ENCODE peak calls at places on chromosomes 11 and 22, in ten cellular contexts. O, J, N, E, D, B, T, R, A and L are unnamed samples.

GRCh38 chr11:64152841-64153691 is 12.8 kb downstream of the MACROD1 start:
- DNase-seq in A (peak), D (peak), B (peak), N (no peak), O (peak), J (peak), E (peak), R (no peak), T (peak), L (peak)

GRCh38 chr22:46067159-46068111 is 82.9 kb upstream of the PPARA start:
- DNase-seq in B (peak), D (peak), N (no peak), O (no peak), J (peak), T (peak), A (no peak), E (no peak), R (no peak), L (no peak)

GRCh38 chr11:72577271-72577681 is 96.9 kb downstream of the PDE2A start:
- DNase-seq in E (no peak), A (no peak), T (peak), N (no peak), J (no peak), D (no peak), R (no peak), B (peak), O (no peak), L (no peak)

GRCh38 chr11:9950462-9950861 is 286.6 kb downstream of the SWAP70 start:
- DNase-seq in E (no peak), O (no peak), D (no peak), J (no peak), R (no peak), N (no peak), A (no peak), B (no peak), T (no peak), L (no peak)

GRCh38 chr11:65927904-65928397 is 8.7 kb downstream of the DRAP1 start:
- DNase-seq in R (no peak), N (no peak), O (peak), J (no peak), B (no peak), T (peak), A (peak), E (no peak), D (peak), L (peak)

GRCh38 chr11:65496304-65497140 is 2.3 kb upstream of the MALAT1 start:
- DNase-seq in N (no peak), E (no peak), R (peak), D (no peak), B (no peak), T (no peak), J (no peak), O (no peak), A (no peak), L (no peak)

GRCh38 chr11:112392860-112393259 is 132.2 kb upstream of the PLET1 start:
- DNase-seq in J (no peak), E (no peak), B (no peak), T (no peak), N (no peak), A (no peak), R (no peak), D (no peak), O (no peak), L (no peak)

GRCh38 chr11:130817608-130817944 is 98.7 kb downstream of the SNX19 start:
- DNase-seq in R (peak), T (no peak), A (no peak), B (no peak), E (no peak), N (no peak), D (no peak), O (no peak), J (no peak), L (no peak)

GRCh38 chr11:126790550-126790981 is 210.0 kb downstream of the KIRREL3 start:
- DNase-seq in E (no peak), R (peak), O (no peak), B (peak), D (no peak), N (no peak), A (no peak), J (no peak), T (no peak), L (no peak)

GRCh38 chr11:68342459-68343158 is 30.2 kb downstream of the LRP5 start:
- DNase-seq in A (no peak), N (no peak), D (peak), O (no peak), R (no peak), T (no peak), B (peak), E (peak), J (peak), L (no peak)

GRCh38 chr22:27654536-27655445 is 146.8 kb downstream of the MN1 start:
- DNase-seq in B (peak), T (peak), A (no peak), O (no peak), E (no peak), D (peak), R (no peak), J (peak), N (no peak), L (no peak)

GRCh38 chr22:50016308-50016987 is 3.9 kb upstream of the IL17REL start:
- DNase-seq in D (no peak), O (no peak), N (no peak), E (no peak), B (no peak), R (no peak), T (peak), J (no peak), A (no peak), L (no peak)

GRCh38 chr22:46043816-46044717 is 67.1 kb upstream of the WNT7B start:
- DNase-seq in R (no peak), T (peak), D (peak), A (no peak), E (no peak), B (peak), N (no peak), J (no peak), O (no peak), L (no peak)

GRCh38 chr22:50112151-50113118 is 22.6 kb downstream of the MOV10L1 start:
- DNase-seq in T (no peak), O (no peak), B (no peak), J (peak), A (no peak), D (no peak), E (no peak), N (no peak), R (peak), L (no peak)

GRCh38 chr11:66324626-66325025 is 7.8 kb upstream of the CD248 start:
- DNase-seq in D (no peak), A (no peak), T (no peak), B (no peak), N (no peak), O (no peak), R (peak), E (no peak), J (no peak), L (no peak)

DNA sequence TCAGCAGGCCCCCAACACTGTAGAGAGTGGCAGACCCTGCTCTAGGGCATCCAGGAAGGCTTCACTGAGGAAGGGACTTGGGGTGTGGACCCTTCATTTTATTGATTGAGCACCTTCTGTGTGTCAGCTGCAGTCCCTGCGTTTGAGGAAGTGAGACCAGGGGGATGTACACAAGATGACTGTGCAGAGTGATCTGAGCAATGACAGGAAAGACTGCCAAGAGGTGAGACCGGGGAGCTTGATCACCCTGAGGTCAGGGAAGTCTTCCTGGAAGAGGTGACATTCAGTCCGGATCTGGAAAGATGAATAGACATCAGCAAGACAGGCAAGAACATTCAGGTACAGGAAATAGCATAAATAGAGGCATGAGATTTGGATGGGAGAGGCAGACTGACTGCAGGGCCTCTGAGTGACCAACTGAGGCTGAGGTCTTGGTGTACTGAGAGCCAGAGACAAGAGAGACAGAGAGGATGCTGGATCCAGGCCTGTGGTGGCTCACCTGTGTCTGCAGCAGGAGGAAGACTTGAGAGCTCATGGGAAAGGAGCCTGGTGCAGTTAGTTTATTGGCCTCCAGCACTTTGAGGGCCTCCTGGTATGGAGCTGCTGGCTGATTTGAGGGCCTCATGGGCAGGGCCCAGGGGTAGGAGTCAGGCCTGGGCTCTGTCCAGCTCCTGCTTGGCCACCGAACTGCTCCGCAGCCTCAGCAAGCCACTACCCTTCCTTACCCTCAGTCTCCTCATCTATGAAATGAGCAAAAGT is 5.2 kb downstream of the DGAT2 start:
- DNase-seq in T (peak), N (no peak), B (no peak), R (no peak), D (no peak), A (peak), O (no peak), E (no peak), J (no peak), L (peak)
- TF ChIP-seq CTCF in T (no peak), N (no peak), B (no peak), R (no peak), D (no peak), A (no peak), O (no peak), E (no peak), J (no peak), L (no peak)

GRCh38 chr11:119030329-119031047 is at the start of gene SLC37A4:
- DNase-seq in O (peak), J (peak), E (peak), D (peak), N (peak), T (peak), B (peak), A (peak), R (peak), L (peak)
- TF ChIP-seq CTCF in O (peak), J (peak), E (peak), D (peak), N (no peak), T (no peak), B (peak), A (peak), R (peak), L (peak)

DNA sequence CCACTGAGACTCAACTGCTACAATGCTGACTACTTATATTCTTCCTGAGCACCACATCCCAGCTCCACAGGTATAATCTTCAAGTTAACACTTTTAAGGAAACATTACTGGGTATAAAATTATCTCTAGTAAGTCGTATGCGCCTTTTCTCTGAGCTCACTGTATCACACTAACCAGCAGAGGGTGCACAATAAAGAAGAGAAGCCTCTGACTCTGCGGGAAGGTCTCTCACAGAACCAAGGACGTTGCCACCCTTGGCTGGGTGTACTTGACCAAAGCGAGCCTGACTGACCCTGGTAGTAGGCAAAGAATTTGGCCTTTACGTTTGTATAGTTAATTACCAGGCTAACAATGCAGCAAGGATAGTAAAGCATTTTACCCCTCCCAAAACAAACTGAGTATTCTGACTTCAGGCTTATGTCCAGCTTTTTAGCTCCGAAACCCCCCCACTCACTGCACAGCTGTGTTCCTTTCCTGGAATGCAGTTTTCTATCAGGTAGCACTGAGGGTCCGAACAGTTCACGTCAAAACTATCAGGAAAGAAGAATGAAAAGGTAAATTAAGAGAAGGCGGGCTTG is at the start of gene BTBD18:
- DNase-seq in B (peak), N (no peak), J (peak), O (no peak), A (no peak), R (no peak), T (no peak), D (peak), E (no peak), L (peak)
- TF ChIP-seq CTCF in B (peak), N (no peak), J (peak), O (no peak), A (peak), R (peak), T (peak), D (peak), E (no peak), L (peak)

GRCh38 chr11:35617316-35617686 is 959 bp upstream of the FJX1 start:
- DNase-seq in O (no peak), B (no peak), D (no peak), N (no peak), J (no peak), T (no peak), A (no peak), R (no peak), E (no peak), L (no peak)

GRCh38 chr11:35619754-35620640 is 1.7 kb downstream of the FJX1 start:
- DNase-seq in B (peak), A (peak), D (no peak), T (no peak), R (peak), O (no peak), N (no peak), E (peak), J (peak), L (peak)

GRCh38 chr11:35619030-35619753 is 932 bp downstream of the FJX1 start:
- DNase-seq in N (no peak), J (peak), O (no peak), A (peak), D (no peak), T (peak), E (peak), B (peak), R (peak), L (peak)

GRCh38 chr11:35617687-35618496 is at the start of gene FJX1:
- DNase-seq in N (peak), A (peak), O (no peak), D (no peak), B (peak), J (peak), R (peak), E (peak), T (peak), L (peak)

DNA sequence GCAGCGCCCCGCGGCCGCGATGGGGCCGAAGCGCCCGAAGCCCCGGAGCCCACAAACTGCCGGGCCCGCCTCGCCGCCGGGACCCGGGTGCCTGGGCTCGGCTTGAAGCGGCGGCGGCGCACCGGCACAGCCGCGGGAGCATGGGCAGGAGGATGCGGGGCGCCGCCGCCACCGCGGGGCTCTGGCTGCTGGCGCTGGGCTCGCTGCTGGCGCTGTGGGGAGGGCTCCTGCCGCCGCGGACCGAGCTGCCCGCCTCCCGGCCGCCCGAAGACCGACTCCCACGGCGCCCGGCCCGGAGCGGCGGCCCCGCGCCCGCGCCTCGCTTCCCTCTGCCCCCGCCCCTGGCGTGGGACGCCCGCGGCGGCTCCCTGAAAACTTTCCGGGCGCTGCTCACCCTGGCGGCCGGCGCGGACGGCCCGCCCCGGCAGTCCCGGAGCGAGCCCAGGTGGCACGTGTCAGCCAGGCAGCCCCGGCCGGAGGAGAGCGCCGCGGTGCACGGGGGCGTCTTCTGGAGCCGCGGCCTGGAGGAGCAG is 303 bp downstream of the FJX1 start:
- DNase-seq in J (peak), N (no peak), E (no peak), R (peak), B (no peak), D (no peak), A (peak), T (peak), O (no peak), L (peak)
- TF ChIP-seq CTCF in J (no peak), N (no peak), E (no peak), R (no peak), B (no peak), D (no peak), A (no peak), T (no peak), O (no peak), L (no peak)

GRCh38 chr11:96466607-96467006 is 76.8 kb downstream of the JRKL start:
- DNase-seq in O (no peak), D (no peak), R (no peak), T (no peak), B (no peak), J (no peak), N (no peak), A (no peak), E (no peak), L (no peak)

GRCh38 chr11:96474263-96474662 is 84.5 kb downstream of the JRKL start:
- DNase-seq in N (no peak), R (no peak), D (no peak), B (no peak), T (no peak), E (no peak), O (no peak), J (peak), A (no peak), L (no peak)

GRCh38 chr11:96470521-96470920 is 80.7 kb downstream of the JRKL start:
- DNase-seq in B (no peak), E (no peak), D (no peak), T (no peak), N (no peak), A (no peak), O (no peak), R (no peak), J (no peak), L (no peak)

DNA sequence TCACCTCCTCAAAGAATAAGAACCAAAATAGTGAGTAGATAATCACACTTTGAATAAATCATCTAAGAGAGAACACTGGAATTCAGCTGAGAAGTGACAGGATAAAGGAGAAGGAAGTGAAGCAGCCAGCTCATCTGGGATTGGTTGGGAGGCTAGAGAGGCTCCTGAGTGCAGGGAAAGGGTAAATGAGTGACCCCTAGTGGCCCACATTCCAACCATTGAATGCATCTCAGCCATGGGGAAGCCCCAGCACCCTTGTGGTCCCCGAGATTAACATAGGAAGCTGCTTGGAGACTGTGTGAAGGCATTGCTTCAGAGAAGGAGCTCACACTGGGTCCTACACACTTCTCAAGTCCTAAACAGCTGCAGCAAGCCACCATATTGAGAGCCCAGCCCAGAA is 82.3 kb downstream of the JRKL start:
- DNase-seq in R (no peak), N (no peak), T (no peak), E (no peak), B (no peak), A (no peak), D (no peak), O (no peak), J (no peak), L (peak)
- TF ChIP-seq CTCF in R (no peak), N (no peak), T (no peak), E (no peak), B (no peak), A (peak), D (no peak), O (no peak), J (no peak), L (peak)

DNA sequence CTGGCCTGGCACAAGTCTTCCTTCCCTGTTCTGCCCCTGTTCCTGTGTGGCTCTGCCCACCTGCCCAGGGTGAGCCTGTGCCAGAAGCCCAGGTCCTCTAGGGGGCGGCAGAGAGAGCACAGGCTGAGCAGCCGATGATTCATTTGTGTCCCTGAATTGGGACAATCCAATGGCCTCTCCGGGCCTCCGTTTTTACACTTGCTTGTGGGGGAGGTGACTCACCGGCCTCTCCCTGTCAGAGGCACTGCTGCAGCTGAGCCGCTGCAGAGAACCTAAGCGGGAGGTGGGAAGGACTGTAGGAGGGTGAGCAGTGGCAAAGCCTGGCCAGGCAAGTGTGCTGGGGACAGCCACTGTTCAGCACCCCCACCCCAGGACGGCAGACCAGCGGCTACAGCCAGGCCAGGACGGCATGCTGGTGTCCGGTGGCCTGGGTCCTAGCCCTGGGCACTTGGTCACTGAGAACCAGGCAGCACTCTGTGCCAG is 65.2 kb upstream of the LMO1 start:
- DNase-seq in A (peak), E (peak), N (peak), B (peak), R (peak), T (peak), D (peak), O (peak), J (peak), L (peak)
- TF ChIP-seq CTCF in A (peak), E (peak), N (no peak), B (peak), R (peak), T (peak), D (peak), O (peak), J (peak), L (peak)